ENCODE peak calls at places on chromosomes 1 and 21, in six cellular contexts. G is ovary, T is astrocyte, F is suprapubic skin, J is tibial artery, Y is pancreas. K is an unnamed sample.

GRCh38 chr1:198107041-198107440 is 49.8 kb upstream of the NEK7 start:
- DNase-seq in G (no peak), T (peak), F (no peak), J (no peak), Y (no peak), K (no peak)

GRCh38 chr1:84164156-84164555 is 20.1 kb downstream of the PRKACB start:
- DNase-seq in G (no peak), T (no peak), F (no peak), J (no peak), Y (no peak), K (no peak)

GRCh38 chr1:182259963-182260362 is 131.6 kb downstream of the GLUL start:
- DNase-seq in G (no peak), T (no peak), F (no peak), J (no peak), Y (no peak), K (no peak)

GRCh38 chr1:198197285-198197684 is 40.5 kb downstream of the NEK7 start:
- DNase-seq in G (no peak), T (no peak), F (no peak), J (no peak), Y (no peak), K (no peak)

GRCh38 chr1:68973459-68974244 is 476.8 kb upstream of the DEPDC1 start:
- DNase-seq in G (no peak), T (peak), F (no peak), J (no peak), Y (no peak), K (no peak)

GRCh38 chr1:194069168-194069830 is 882.9 kb upstream of the B3GALT2 start:
- DNase-seq in G (peak), T (peak), F (no peak), J (peak), Y (no peak), K (no peak)

GRCh38 chr1:59422921-59423575 is 126.2 kb downstream of the FGGY start:
- DNase-seq in G (no peak), T (peak), F (peak), J (peak), Y (peak), K (peak)

GRCh38 chr21:25370311-25370744 is 237.0 kb downstream of the MRPL39 start:
- DNase-seq in G (no peak), T (peak), F (no peak), J (no peak), Y (peak), K (no peak)

GRCh38 chr1:235675152-235675890 is 25.7 kb upstream of the GNG4 start:
- DNase-seq in G (no peak), T (no peak), F (no peak), J (no peak), Y (no peak), K (no peak)

GRCh38 chr1:16420719-16421118 is 16.5 kb downstream of the SPATA21 start:
- DNase-seq in G (no peak), T (no peak), F (no peak), J (no peak), Y (no peak), K (no peak)

GRCh38 chr1:37477198-37477931 is 3.0 kb downstream of the ZC3H12A start:
- DNase-seq in G (peak), T (peak), F (peak), J (no peak), Y (peak), K (no peak)

GRCh38 chr1:219875860-219876259 is 52.5 kb downstream of the SLC30A10 start:
- DNase-seq in G (no peak), T (no peak), F (no peak), J (no peak), Y (no peak), K (no peak)

GRCh38 chr1:63774617-63775417 is 1.0 kb downstream of the ROR1 start:
- DNase-seq in G (peak), T (peak), F (peak), J (peak), Y (peak), K (no peak)

GRCh38 chr1:21261551-21262281 is 28.5 kb downstream of the ECE1 start:
- DNase-seq in G (no peak), T (peak), F (peak), J (peak), Y (no peak), K (peak)

GRCh38 chr21:42839271-42840231 is 39.8 kb downstream of the WDR4 start:
- DNase-seq in G (peak), T (no peak), F (peak), J (no peak), Y (peak), K (no peak)

GRCh38 chr1:6588893-6589481 is 9.2 kb downstream of the ZBTB48 start:
- DNase-seq in G (no peak), T (no peak), F (no peak), J (no peak), Y (no peak), K (no peak)

GRCh38 chr1:5709976-5710375 is 282.2 kb downstream of the NPHP4 start:
- DNase-seq in G (no peak), T (no peak), F (peak), J (no peak), Y (no peak), K (no peak)

GRCh38 chr1:52669696-52670095 is 28.5 kb downstream of the COA7 start:
- DNase-seq in G (no peak), T (peak), F (no peak), J (no peak), Y (no peak), K (no peak)

GRCh38 chr1:11301593-11301992 is 28.6 kb downstream of the UBIAD1 start:
- DNase-seq in G (no peak), T (no peak), F (no peak), J (no peak), Y (no peak), K (no peak)

GRCh38 chr1:157069596-157069995 is 24.1 kb upstream of the ARHGEF11 start:
- DNase-seq in G (no peak), T (no peak), F (no peak), J (no peak), Y (no peak), K (no peak)

GRCh38 chr1:192986110-192986747 is 72.9 kb downstream of the UCHL5 start:
- DNase-seq in G (no peak), T (peak), F (no peak), J (no peak), Y (no peak), K (no peak)

GRCh38 chr1:28877132-28877781 is 37.1 kb upstream of the EPB41 start:
- DNase-seq in G (peak), T (no peak), F (peak), J (peak), Y (peak), K (no peak)

GRCh38 chr1:229874150-229874549 is 192.9 kb upstream of the GALNT2 start:
- DNase-seq in G (no peak), T (no peak), F (no peak), J (no peak), Y (no peak), K (no peak)

GRCh38 chr1:220803401-220804201 is 16.9 kb downstream of the MTARC1 start:
- DNase-seq in G (no peak), T (no peak), F (no peak), J (no peak), Y (no peak), K (no peak)

GRCh38 chr1:1748686-1749321 is 24.6 kb upstream of the CDK11A start:
- DNase-seq in G (no peak), T (no peak), F (no peak), J (no peak), Y (peak), K (no peak)

GRCh38 chr1:41238311-41239094 is 3.6 kb downstream of the SCMH1 start:
- DNase-seq in G (no peak), T (peak), F (no peak), J (no peak), Y (no peak), K (no peak)

GRCh38 chr1:153985341-153985912 is 712 bp downstream of the RAB13 start:
- DNase-seq in G (peak), T (peak), F (peak), J (peak), Y (no peak), K (no peak)

GRCh38 chr1:56322211-56322610 is 257.2 kb downstream of the PLPP3 start:
- DNase-seq in G (no peak), T (no peak), F (no peak), J (no peak), Y (no peak), K (no peak)

GRCh38 chr1:62841587-62842169 is 57.7 kb downstream of the ATG4C start:
- DNase-seq in G (no peak), T (peak), F (no peak), J (no peak), Y (no peak), K (no peak)

GRCh38 chr1:241778117-241778516 is 69.9 kb upstream of the EXO1 start:
- DNase-seq in G (no peak), T (no peak), F (no peak), J (no peak), Y (no peak), K (no peak)

GRCh38 chr1:87999852-88000251 is 671.2 kb downstream of the LMO4 start:
- DNase-seq in G (no peak), T (no peak), F (no peak), J (no peak), Y (no peak), K (no peak)

GRCh38 chr1:13600762-13601483 is 17.3 kb downstream of the PDPN start:
- DNase-seq in G (no peak), T (no peak), F (no peak), J (no peak), Y (no peak), K (no peak)

GRCh38 chr21:34073032-34073748 is at the start of the genes MRPS6 and SLC5A3:
- DNase-seq in G (peak), T (peak), F (peak), J (peak), Y (peak), K (peak)

GRCh38 chr1:246815693-246816270 is 91.6 kb downstream of the SCCPDH start:
- DNase-seq in G (no peak), T (no peak), F (no peak), J (no peak), Y (no peak), K (no peak)

GRCh38 chr1:217089239-217090014 is 366.2 kb upstream of the ESRRG start:
- DNase-seq in G (peak), T (peak), F (no peak), J (no peak), Y (peak), K (no peak)

GRCh38 chr1:1941211-1941841 is 22.2 kb upstream of the TMEM52 start:
- DNase-seq in G (peak), T (no peak), F (no peak), J (no peak), Y (no peak), K (no peak)

GRCh38 chr1:167648978-167649752 is 19.1 kb downstream of the RCSD1 start:
- DNase-seq in G (no peak), T (no peak), F (no peak), J (no peak), Y (no peak), K (no peak)

DNA sequence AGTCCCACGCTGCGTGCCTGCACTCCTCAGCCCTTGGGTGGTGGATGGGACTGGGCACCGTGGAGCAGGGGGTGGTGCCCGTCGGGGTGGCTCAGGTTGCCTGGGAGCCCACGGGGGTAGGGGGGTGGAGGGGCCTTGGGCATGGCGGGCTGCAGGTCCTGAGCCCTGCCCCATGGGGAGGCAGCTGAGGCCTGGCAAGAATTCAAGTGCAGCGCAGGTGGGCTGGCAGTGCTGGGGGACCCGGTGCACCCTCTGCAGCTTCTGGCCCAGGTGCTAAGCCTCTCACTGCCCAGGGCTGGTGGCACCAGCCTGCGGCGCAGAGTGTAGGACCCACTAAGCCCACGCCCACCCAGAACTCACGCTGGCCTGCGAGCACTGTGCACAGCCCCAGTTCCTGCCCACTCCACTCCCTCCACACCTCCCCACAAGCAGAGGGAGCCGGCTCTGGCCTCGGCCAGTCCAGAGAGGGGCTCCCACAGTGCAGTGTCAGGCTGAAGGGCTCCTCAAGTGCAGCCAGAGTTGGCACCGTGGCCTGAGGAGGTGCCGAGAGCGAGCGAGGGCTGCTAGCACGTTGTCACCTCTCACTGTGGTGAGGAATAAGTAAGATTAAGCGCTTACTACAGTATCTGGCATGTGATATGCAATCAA is 12.8 kb downstream of the TNNI3K start:
- DNase-seq in G (no peak), T (no peak), F (no peak), J (no peak), Y (peak), K (no peak)
- TF ChIP-seq CTCF in G (no peak), T (no peak), F (no peak), J (no peak), Y (no peak), K (no peak)

GRCh38 chr1:151371744-151372410 is 628 bp downstream of the SELENBP1 start:
- DNase-seq in G (peak), T (peak), F (peak), J (peak), Y (peak), K (no peak)
- H3K27ac ChIP-seq in G (peak), T (no peak), F (peak), J (peak), Y (peak), K (peak)

DNA sequence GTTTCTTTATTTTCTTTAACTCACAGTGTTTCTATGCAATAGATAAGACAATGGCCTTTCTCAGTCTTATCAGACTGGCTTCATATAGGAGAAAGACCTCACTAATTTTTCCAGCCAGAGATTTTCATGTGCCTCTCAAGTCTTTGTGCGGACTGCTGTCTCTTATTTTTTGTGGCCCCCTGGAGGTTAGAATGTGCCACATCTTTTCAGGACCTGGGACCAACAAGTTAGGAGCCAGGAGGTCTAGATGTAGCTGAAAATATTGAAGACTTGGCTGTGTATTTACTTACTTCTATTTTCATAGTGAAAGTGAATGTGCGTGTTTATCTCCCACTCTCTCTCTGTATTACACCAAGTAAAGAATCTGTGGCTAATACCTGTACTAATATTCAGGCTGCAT is 42.1 kb upstream of the CFHR3 start:
- DNase-seq in G (no peak), T (no peak), F (no peak), J (no peak), Y (no peak), K (no peak)
- TF ChIP-seq CTCF in G (no peak), T (peak), F (no peak), J (no peak), Y (peak), K (no peak)

GRCh38 chr1:206757524-206758266 is 12.9 kb upstream of the IL19 start:
- DNase-seq in G (no peak), T (no peak), F (no peak), J (no peak), Y (no peak), K (no peak)

GRCh38 chr1:206760590-206760989 is 10.0 kb upstream of the IL19 start:
- DNase-seq in G (no peak), T (no peak), F (no peak), J (no peak), Y (no peak), K (no peak)

GRCh38 chr1:206766251-206766856 is 4.2 kb upstream of the IL19 start:
- DNase-seq in G (no peak), T (peak), F (peak), J (peak), Y (no peak), K (no peak)

DNA sequence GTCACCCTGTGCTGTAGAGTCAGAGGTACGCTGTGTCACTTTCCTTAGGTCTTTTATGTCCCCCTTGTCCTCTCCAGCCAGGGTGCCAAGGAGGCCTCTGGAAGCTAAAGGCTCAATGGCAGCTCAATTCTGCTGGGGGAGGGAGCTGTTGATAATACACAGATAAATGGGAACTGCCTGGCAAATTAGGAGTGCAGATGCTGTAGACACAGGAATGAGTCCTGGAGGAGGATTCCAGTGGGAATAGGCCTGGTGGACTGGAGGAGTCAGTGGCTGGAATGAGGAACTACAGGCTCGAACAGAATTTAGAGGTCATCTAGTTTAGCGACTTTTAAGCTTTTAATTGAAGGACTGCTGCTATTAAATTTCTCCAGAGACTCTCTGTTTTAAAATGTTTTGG is 9.2 kb upstream of the IL19 start:
- DNase-seq in G (no peak), T (no peak), F (no peak), J (no peak), Y (no peak), K (no peak)
- H3K27ac ChIP-seq in G (no peak), T (no peak), F (no peak), J (no peak), Y (no peak), K (no peak)

DNA sequence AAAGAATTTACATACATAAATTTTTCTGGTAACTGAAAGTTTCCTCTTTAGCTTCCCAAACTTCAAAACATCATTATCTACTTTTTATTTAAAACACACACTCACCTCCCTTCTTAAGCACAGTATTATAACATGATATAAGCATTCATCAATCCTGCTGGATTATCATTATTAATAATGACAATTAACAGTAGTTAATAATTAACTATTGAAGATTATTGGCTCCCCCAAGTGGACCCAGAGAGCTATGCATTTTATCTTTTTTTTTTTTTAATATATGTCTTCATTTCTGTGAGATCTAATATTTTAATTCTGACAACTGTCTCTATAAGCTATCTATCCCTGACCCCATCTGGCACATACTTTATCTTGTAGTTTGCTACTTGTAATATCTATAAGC is 252.1 kb upstream of the CACYBP start:
- DNase-seq in G (no peak), T (no peak), F (no peak), J (no peak), Y (no peak), K (no peak)
- TF ChIP-seq CTCF in G (no peak), T (no peak), F (no peak), J (no peak), Y (no peak), K (no peak)

DNA sequence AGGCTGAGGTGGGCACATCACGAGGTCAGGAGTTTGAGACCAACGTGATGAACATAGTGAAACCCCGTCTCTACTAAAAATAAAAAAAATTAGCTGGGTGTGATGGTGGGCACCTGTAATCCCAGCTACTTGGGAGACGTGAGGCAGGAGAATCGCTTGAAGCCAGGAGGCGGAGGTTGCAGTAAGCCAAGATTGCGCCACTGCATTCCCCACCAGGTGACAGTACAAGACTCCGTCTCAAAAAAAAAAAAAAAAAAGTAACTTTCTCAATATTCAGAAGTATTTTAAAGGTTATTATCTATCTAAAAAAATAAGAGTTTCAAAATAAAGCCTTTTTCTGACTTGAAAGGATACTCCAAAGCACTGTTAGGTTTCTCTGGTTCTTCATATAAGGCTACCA is 5.9 kb downstream of the MYCBP start:
- DNase-seq in G (no peak), T (no peak), F (no peak), J (no peak), Y (no peak), K (no peak)
- H3K27ac ChIP-seq in G (no peak), T (no peak), F (no peak), J (no peak), Y (no peak), K (no peak)

DNA sequence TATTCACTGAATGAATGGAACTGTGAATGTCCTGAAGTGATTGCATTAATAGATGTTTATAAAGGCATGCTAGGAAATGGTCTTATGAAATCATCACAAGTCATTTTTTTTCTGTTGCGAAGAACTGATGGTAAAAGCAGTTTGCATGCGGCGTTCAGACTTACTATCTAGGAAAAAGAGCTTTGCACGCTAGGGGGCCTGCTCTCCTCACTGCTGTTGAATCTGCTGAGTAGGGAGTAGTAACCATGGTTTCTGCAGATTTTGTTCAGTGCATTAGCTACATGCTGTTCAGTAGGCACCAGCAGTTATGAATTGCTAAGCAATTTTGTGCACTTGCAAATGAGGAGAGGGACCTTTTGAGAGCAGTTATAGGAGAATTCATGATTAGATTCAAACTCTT is 57.9 kb downstream of the CENPF start:
- DNase-seq in G (peak), T (peak), F (peak), J (no peak), Y (no peak), K (no peak)
- TF ChIP-seq CTCF in G (peak), T (peak), F (peak), J (no peak), Y (no peak), K (no peak)